ENCODE peak calls at places on chromosomes 6 and 20, in six cellular contexts. Y, O, U, P, R and E are unnamed samples.
A peak's percentile ranks its signal among the peaks of the same experiment; 100 is the strongest.

GRCh38 chr6:27214126-27214601 is 33.3 kb upstream of the PRSS16 start:
- DNase-seq in P (no peak), O (no peak), Y (no peak), U (peak; percentile 9), R (no peak), E (no peak)

GRCh38 chr20:17444091-17444490 is 87.1 kb downstream of the BFSP1 start:
- DNase-seq in R (no peak), P (no peak), U (no peak), Y (no peak), O (no peak), E (no peak)

GRCh38 chr20:31833931-31834521 is 11.4 kb downstream of the FOXS1 start:
- DNase-seq in U (no peak), Y (no peak), R (no peak), P (no peak), O (no peak), E (no peak)

GRCh38 chr6:89239338-89239737 is 22.2 kb upstream of the GABRR1 start:
- DNase-seq in O (peak; percentile 78), U (no peak), P (no peak), Y (no peak), R (no peak), E (no peak)

GRCh38 chr20:63244468-63244867 is 8.8 kb downstream of the BIRC7 start:
- DNase-seq in Y (no peak), U (no peak), P (no peak), O (no peak), R (no peak), E (no peak)

GRCh38 chr20:51831891-51832675 is 29.8 kb upstream of the SALL4 start:
- DNase-seq in P (no peak), O (no peak), U (peak; percentile 12), R (no peak), Y (no peak), E (no peak)

GRCh38 chr20:48959902-48960550 is 38.5 kb downstream of the ARFGEF2 start:
- DNase-seq in R (no peak), Y (no peak), P (no peak), U (no peak), O (no peak), E (no peak)

GRCh38 chr20:11212288-11212687 is 538.5 kb upstream of the JAG1 start:
- DNase-seq in R (no peak), O (no peak), U (no peak), Y (no peak), P (no peak), E (no peak)

GRCh38 chr6:33837971-33838665 is 34.3 kb upstream of the MLN start:
- DNase-seq in U (peak; percentile 89), Y (no peak), P (no peak), R (no peak), O (no peak), E (no peak)

GRCh38 chr6:46105568-46105967 is 24.2 kb upstream of the ENPP4 start:
- DNase-seq in U (no peak), R (no peak), P (no peak), Y (no peak), O (no peak), E (no peak)

GRCh38 chr6:53888931-53889330 is 94.1 kb downstream of the LRRC1 start:
- DNase-seq in O (no peak), Y (no peak), R (no peak), P (no peak), U (peak; percentile 50), E (no peak)

GRCh38 chr6:152209211-152209610 is 401.7 kb downstream of the ESR1 start:
- DNase-seq in P (no peak), U (no peak), R (no peak), Y (no peak), O (no peak), E (no peak)

GRCh38 chr6:52420668-52421358 is 671 bp downstream of the EFHC1 start:
- DNase-seq in O (no peak), R (peak; percentile 45), Y (no peak), U (peak; percentile 58), P (no peak), E (no peak)

GRCh38 chr6:42086046-42086664 is 35.8 kb downstream of the TAF8 start:
- DNase-seq in U (no peak), P (no peak), O (no peak), Y (no peak), R (no peak), E (no peak)

GRCh38 chr20:14589383-14589782 is 252.0 kb upstream of the FLRT3 start:
- DNase-seq in Y (no peak), P (no peak), O (no peak), U (no peak), R (no peak), E (no peak)

GRCh38 chr6:72522735-72523141 is 99.1 kb upstream of the KCNQ5 start:
- DNase-seq in U (no peak), P (no peak), R (no peak), O (peak; percentile 18), Y (no peak), E (no peak)

GRCh38 chr20:46084805-46085792 is 4.7 kb downstream of the NCOA5 start:
- DNase-seq in U (peak; percentile 61), O (no peak), Y (no peak), R (no peak), P (no peak), E (no peak)

GRCh38 chr6:2763345-2763841 is 1.8 kb upstream of the WRNIP1 start:
- DNase-seq in U (no peak), R (no peak), Y (no peak), P (peak; percentile 47), O (no peak), E (no peak)

GRCh38 chr6:152129606-152130249 is 322.2 kb downstream of the ESR1 start:
- DNase-seq in O (no peak), Y (no peak), R (no peak), U (no peak), P (no peak), E (no peak)